ENCODE peak calls at places on chromosomes 13 and 19, in five cellular contexts. U is colonic mucosa, B is heart right ventricle, C is tibial nerve, Z is tibial artery. G is an unnamed sample.

GRCh38 chr19:3108775-3109174 is 14.6 kb downstream of the GNA11 start:
- DNase-seq in Z (peak; percentile 50), C (peak; percentile 64), U (peak; percentile 74), B (peak; percentile 55), G (peak; percentile 52)

GRCh38 chr13:42275098-42275471 is 3.1 kb downstream of the AKAP11 start:
- DNase-seq in C (no peak), Z (no peak), U (no peak), B (no peak), G (no peak)

GRCh38 chr19:4744451-4745170 is 21.0 kb upstream of the DPP9 start:
- DNase-seq in U (no peak), C (peak; percentile 22), B (no peak), Z (peak; percentile 39), G (peak; percentile 87)

GRCh38 chr13:52969373-52969772 is 59.2 kb upstream of the OLFM4 start:
- DNase-seq in B (no peak), Z (no peak), U (no peak), C (no peak), G (no peak)

GRCh38 chr13:29918845-29919244 is 68.4 kb upstream of the UBL3 start:
- DNase-seq in B (no peak), Z (no peak), U (no peak), C (no peak), G (no peak)

GRCh38 chr19:54551950-54552912 is 21.4 kb upstream of the LILRA2 start:
- DNase-seq in C (peak; percentile 35), Z (peak; percentile 55), U (peak; percentile 27), B (peak; percentile 34), G (no peak)

GRCh38 chr19:12788682-12789097 is 2.6 kb upstream of the JUNB start:
- DNase-seq in Z (peak; percentile 86), C (peak; percentile 79), B (peak; percentile 84), U (peak; percentile 93), G (peak; percentile 84)

GRCh38 chr13:111177081-111177711 is 62.1 kb downstream of the ARHGEF7 start:
- DNase-seq in B (peak; percentile 64), U (no peak), Z (peak; percentile 40), C (peak; percentile 22), G (peak; percentile 32)

GRCh38 chr13:113378825-113379224 is 14.9 kb upstream of the GRTP1 start:
- DNase-seq in Z (no peak), U (no peak), B (no peak), C (no peak), G (no peak)

GRCh38 chr19:13817615-13818371 is 22.6 kb downstream of the ZSWIM4 start:
- DNase-seq in U (peak; percentile 92), C (no peak), Z (no peak), B (no peak), G (no peak)

GRCh38 chr13:50410921-50411712 is 395.9 kb downstream of the KCNRG start:
- DNase-seq in C (no peak), B (no peak), U (no peak), Z (peak; percentile 28), G (no peak)

GRCh38 chr19:34667349-34668076 is 9.4 kb downstream of the SCGB2B2 start:
- DNase-seq in Z (no peak), U (no peak), B (no peak), C (no peak), G (no peak)

GRCh38 chr13:18996627-18997051 is 185.0 kb downstream of the TUBA3C start:
- DNase-seq in U (no peak), B (no peak), C (no peak), Z (no peak), G (no peak)
- H3K4me1 ChIP-seq in U (no peaks in the 10 kb centered on the region), B (no peaks in the 10 kb centered on the region), C (no peaks in the 10 kb centered on the region), Z (no peaks in the 10 kb centered on the region), G (no peaks in the 10 kb centered on the region)

GRCh38 chr13:24741016-24741662 is 22.8 kb upstream of the RNF17 start:
- DNase-seq in B (no peak), C (no peak), U (no peak), Z (no peak), G (no peak)
- TF ChIP-seq CTCF in B (no peak), C (no peak), U (no peak), Z (no peak), G (no peak)

DNA sequence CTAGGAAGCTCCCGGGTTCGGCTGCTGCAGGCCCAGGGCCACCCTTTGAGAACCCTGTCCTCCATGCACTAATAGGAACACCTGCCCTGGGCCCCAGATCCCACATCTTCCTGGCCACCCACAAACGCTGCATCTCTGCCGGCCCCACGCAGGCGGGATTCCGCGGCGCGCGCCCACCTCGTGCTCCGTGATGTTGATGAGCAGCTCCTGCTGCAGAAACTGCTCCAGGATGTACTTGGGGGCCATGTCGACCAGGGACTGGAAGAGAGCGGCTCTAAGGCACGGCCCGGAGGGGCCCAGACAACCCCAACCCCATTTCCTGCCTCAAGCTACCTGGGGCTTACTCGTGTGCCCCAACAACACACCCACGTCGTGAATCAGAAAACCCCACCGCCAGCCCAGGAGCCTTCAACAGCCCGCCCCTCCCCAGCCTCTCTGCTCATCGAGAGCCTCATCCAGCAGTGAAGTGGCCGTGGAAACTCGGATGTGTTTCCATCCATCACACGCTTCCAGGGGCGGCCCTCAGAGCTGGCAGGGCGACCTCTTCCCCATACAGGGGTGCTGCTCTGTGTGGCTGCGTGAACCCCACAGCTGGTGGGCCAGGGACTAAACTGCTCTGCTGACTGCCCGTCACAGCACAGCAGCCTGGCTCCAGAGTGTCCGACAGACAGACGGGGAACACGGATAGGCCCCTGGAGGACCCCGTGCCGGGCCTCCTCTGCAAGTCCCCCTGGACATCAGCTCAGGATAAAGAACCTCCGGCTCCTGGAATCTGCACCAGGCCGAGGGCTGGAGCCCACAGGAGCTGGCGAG is 4.2 kb downstream of the POLR2E start:
- DNase-seq in Z (no peak), B (no peak), U (no peak), C (no peak), G (no peak)
- H3K4me1 ChIP-seq in Z (peaks cover 22% of the 10 kb centered on the region), B (peaks cover 61% of the 10 kb centered on the region), U (peaks cover 13% of the 10 kb centered on the region), C (peaks cover 31% of the 10 kb centered on the region), G (peaks cover 3% of the 10 kb centered on the region)

GRCh38 chr19:17419491-17420266 is at the start of gene MVB12A:
- DNase-seq in B (peak; percentile 97), C (peak; percentile 92), U (peak; percentile 98), Z (peak; percentile 96), G (peak; percentile 98)
- TF ChIP-seq CTCF in B (no peak), C (no peak), U (no peak), Z (no peak), G (no peak)

G was measured in uterus.